ENCODE peak calls at places on chromosomes 16 and 17, in four cellular contexts. R is NCI-H1105, S is fibroblast of lung, E is GM13976. J is an unnamed sample.

GRCh38 chr16:74623214-74623842 is 16.4 kb upstream of the GLG1 start:
- DNase-seq in R (no peak), S (peak; percentile 35), E (peak; percentile 47), J (no peak)

GRCh38 chr17:46943511-46944393 is 20.8 kb downstream of the GOSR2 start:
- DNase-seq in R (no peak), S (peak; percentile 55), E (no peak), J (no peak)

GRCh38 chr17:28196637-28197036 is 122.4 kb upstream of the TMEM97 start:
- DNase-seq in R (no peak), S (no peak), E (no peak), J (no peak)

GRCh38 chr17:27396941-27397340 is 59.3 kb upstream of the KSR1 start:
- DNase-seq in R (no peak), S (peak; percentile 59), E (no peak), J (no peak)

GRCh38 chr16:56263711-56264608 is 72.7 kb downstream of the GNAO1 start:
- DNase-seq in R (no peak), S (no peak), E (no peak), J (no peak)

GRCh38 chr17:45270828-45271418 is 9.0 kb upstream of the SPATA32 start:
- DNase-seq in R (no peak), S (no peak), E (no peak), J (peak; percentile 79)

GRCh38 chr16:86740817-86741799 is 162.8 kb downstream of the FOXL1 start:
- DNase-seq in R (no peak), S (peak; percentile 94), E (no peak), J (no peak)

GRCh38 chr17:11705111-11705510 is 106.8 kb downstream of the DNAH9 start:
- DNase-seq in R (peak; percentile 2), S (no peak), E (no peak), J (no peak)

GRCh38 chr16:76583995-76584394 is 306.8 kb downstream of the CNTNAP4 start:
- DNase-seq in R (no peak), S (no peak), E (no peak), J (no peak)

GRCh38 chr16:79543219-79543618 is 57.3 kb downstream of the MAF start:
- DNase-seq in R (no peak), S (no peak), E (no peak), J (no peak)

GRCh38 chr17:8015957-8016631 is 13.7 kb downstream of the GUCY2D start:
- DNase-seq in R (no peak), S (peak; percentile 15), E (no peak), J (peak; percentile 74)

GRCh38 chr17:50692448-50693040 is 15.2 kb downstream of the ANKRD40 start:
- DNase-seq in R (no peak), S (no peak), E (no peak), J (no peak)

GRCh38 chr17:69358688-69359596 is 32.0 kb upstream of the ABCA5 start:
- DNase-seq in R (no peak), S (no peak), E (no peak), J (peak; percentile 54)

GRCh38 chr17:48335858-48336500 is 94.0 kb downstream of the SKAP1 start:
- DNase-seq in R (peak; percentile 13), S (peak; percentile 33), E (peak; percentile 46), J (no peak)

GRCh38 chr17:31339906-31340661 is 18.7 kb upstream of the EVI2A start:
- DNase-seq in R (no peak), S (peak; percentile 93), E (no peak), J (no peak)

GRCh38 chr17:1590031-1590746 is 27.6 kb upstream of the PITPNA start:
- DNase-seq in R (no peak), S (peak; percentile 88), E (peak; percentile 58), J (no peak)

GRCh38 chr16:80883816-80884215 is 79.4 kb upstream of the CDYL2 start:
- DNase-seq in R (no peak), S (no peak), E (no peak), J (no peak)

GRCh38 chr16:48081656-48082055 is 74.1 kb downstream of the ABCC12 start:
- DNase-seq in R (no peak), S (peak; percentile 93), E (no peak), J (no peak)

GRCh38 chr17:29640413-29640812 is 17.7 kb upstream of the CORO6 start:
- DNase-seq in R (no peak), S (peak; percentile 60), E (no peak), J (no peak)

GRCh38 chr17:9900744-9901143 is 4.3 kb downstream of the RCVRN start:
- DNase-seq in R (no peak), S (peak; percentile 85), E (no peak), J (no peak)

GRCh38 chr16:11711662-11712061 is 31.0 kb downstream of the TXNDC11 start:
- DNase-seq in R (no peak), S (no peak), E (no peak), J (no peak)

GRCh38 chr17:57271821-57272220 is 15.5 kb downstream of the MSI2 start:
- DNase-seq in R (no peak), S (no peak), E (no peak), J (peak; percentile 37)

GRCh38 chr17:33469911-33470310 is 176.8 kb upstream of the ASIC2 start:
- DNase-seq in R (no peak), S (peak; percentile 81), E (no peak), J (no peak)

GRCh38 chr17:19578545-19578944 is 44.9 kb downstream of the SLC47A1 start:
- DNase-seq in R (no peak), S (no peak), E (no peak), J (no peak)

GRCh38 chr16:86087011-86087453 is 188.1 kb downstream of the IRF8 start:
- DNase-seq in R (no peak), S (no peak), E (no peak), J (no peak)

GRCh38 chr16:74556375-74556922 is 50.5 kb downstream of the GLG1 start:
- DNase-seq in R (no peak), S (peak; percentile 67), E (no peak), J (no peak)

GRCh38 chr17:81980752-81981239 is 3.4 kb downstream of the ASPSCR1 start:
- DNase-seq in R (no peak), S (no peak), E (no peak), J (no peak)

GRCh38 chr16:30958164-30959083 is 870 bp downstream of the SETD1A start:
- DNase-seq in R (no peak), S (peak; percentile 39), E (peak; percentile 85), J (peak; percentile 80)

GRCh38 chr16:30380801-30381208 is 1.6 kb downstream of the SEPTIN1 start:
- DNase-seq in R (no peak), S (no peak), E (no peak), J (peak; percentile 48)

GRCh38 chr17:78342438-78343098 is 17.3 kb downstream of the SOCS3 start:
- DNase-seq in R (no peak), S (peak; percentile 96), E (no peak), J (no peak)

GRCh38 chr16:50708373-50709060 is 15.1 kb downstream of the NOD2 start:
- DNase-seq in R (no peak), S (no peak), E (no peak), J (no peak)

GRCh38 chr17:56781944-56782737 is 51.6 kb downstream of the C17orf67 start:
- DNase-seq in R (no peak), S (no peak), E (no peak), J (no peak)

GRCh38 chr16:85239239-85239638 is 127.0 kb upstream of the CIBAR2 start:
- DNase-seq in R (no peak), S (no peak), E (no peak), J (no peak)

GRCh38 chr16:8967437-8967821 is 3.7 kb upstream of the USP7 start:
- DNase-seq in R (no peak), S (no peak), E (no peak), J (no peak)

GRCh38 chr16:72470541-72470940 is 298.6 kb upstream of the PMFBP1 start:
- DNase-seq in R (no peak), S (no peak), E (no peak), J (no peak)